ENCODE peak calls at places on chromosomes 11 and 22, in ten cellular contexts. T is endodermal cell, L is NB4, H is body of pancreas, Z is B cell, C is hepatocyte, D is tibial artery, K is IMR-90, J is Calu3, M is ascending aorta. R is an unnamed sample.

GRCh38 chr11:45233121-45233803 is 52.9 kb downstream of the SYT13 start:
- DNase-seq in T (peak; percentile 96), K (peak; percentile 37), L (peak; percentile 65), J (peak; percentile 79), D (peak; percentile 81), C (peak; percentile 75), M (peak; percentile 86), Z (peak; percentile 78), H (peak; percentile 70), R (peak; percentile 79)

GRCh38 chr22:44361391-44362126 is 48.8 kb upstream of the SHISAL1 start:
- DNase-seq in T (peak; percentile 33), D (no peak), Z (no peak), H (no peak), M (no peak), K (no peak), J (peak; percentile 17), C (no peak), L (no peak), R (peak; percentile 38)

GRCh38 chr11:110095554-110095953 is 2.4 kb downstream of the ZC3H12C start:
- DNase-seq in J (no peak), K (no peak), C (no peak), M (no peak), Z (no peak), D (no peak), L (no peak), H (no peak), T (no peak), R (peak; percentile 65)

GRCh38 chr11:1515082-1516060 is 28.8 kb upstream of the MOB2 start:
- DNase-seq in D (peak; percentile 87), C (peak; percentile 85), K (peak; percentile 47), M (peak; percentile 86), J (peak; percentile 87), L (peak; percentile 67), Z (peak; percentile 90), T (peak; percentile 97), H (peak; percentile 79), R (peak; percentile 75)

GRCh38 chr22:44926491-44927415 is 83.1 kb downstream of the PHF21B start:
- DNase-seq in L (no peak), T (no peak), M (no peak), Z (no peak), C (no peak), D (no peak), K (no peak), J (no peak), H (no peak), R (no peak)

GRCh38 chr22:46971141-46971775 is 208.8 kb downstream of the TBC1D22A start:
- DNase-seq in L (no peak), H (peak; percentile 68), C (peak; percentile 66), K (peak; percentile 83), Z (no peak), J (no peak), M (no peak), T (peak; percentile 51), D (no peak), R (no peak)

GRCh38 chr22:42399315-42400271 is 32.6 kb downstream of the NFAM1 start:
- DNase-seq in K (no peak), M (no peak), C (peak; percentile 58), D (no peak), L (peak; percentile 81), J (no peak), T (peak; percentile 86), Z (no peak), H (peak; percentile 36), R (no peak)

GRCh38 chr11:64694821-64695365 is 28.1 kb downstream of the NRXN2 start:
- DNase-seq in L (no peak), M (no peak), J (no peak), Z (peak; percentile 72), T (peak; percentile 75), C (no peak), K (no peak), D (no peak), H (no peak), R (no peak)

GRCh38 chr22:40791241-40791640 is 27.9 kb downstream of the SLC25A17 start:
- DNase-seq in J (no peak), C (no peak), L (no peak), D (no peak), H (no peak), Z (no peak), M (no peak), K (no peak), T (no peak), R (no peak)

GRCh38 chr11:6402561-6402981 is 12.3 kb downstream of the SMPD1 start:
- DNase-seq in C (no peak), L (peak; percentile 86), K (peak; percentile 39), D (no peak), M (no peak), Z (peak; percentile 79), J (no peak), T (no peak), H (no peak), R (no peak)

GRCh38 chr22:50309601-50309991 is 2.1 kb upstream of the PLXNB2 start:
- DNase-seq in D (no peak), M (no peak), Z (no peak), C (no peak), T (no peak), L (peak; percentile 83), K (no peak), H (no peak), J (no peak), R (no peak)

GRCh38 chr11:102306817-102307814 is 10.2 kb upstream of the BIRC3 start:
- DNase-seq in T (no peak), J (no peak), M (no peak), K (no peak), L (peak; percentile 46), H (no peak), D (no peak), Z (peak; percentile 47), C (no peak), R (no peak)

GRCh38 chr11:102309621-102310541 is 7.4 kb upstream of the BIRC3 start:
- DNase-seq in C (no peak), H (no peak), T (peak; percentile 84), K (no peak), D (no peak), J (no peak), L (peak; percentile 19), M (no peak), Z (no peak), R (no peak)

GRCh38 chr11:102305352-102306047 is 11.8 kb upstream of the BIRC3 start:
- DNase-seq in C (no peak), D (no peak), K (no peak), T (no peak), L (no peak), Z (no peak), M (no peak), J (no peak), H (no peak), R (no peak)

GRCh38 chr11:102304686-102305085 is 12.6 kb upstream of the BIRC3 start:
- DNase-seq in M (no peak), C (no peak), Z (no peak), H (no peak), T (no peak), D (no peak), L (no peak), J (no peak), K (no peak), R (no peak)

DNA sequence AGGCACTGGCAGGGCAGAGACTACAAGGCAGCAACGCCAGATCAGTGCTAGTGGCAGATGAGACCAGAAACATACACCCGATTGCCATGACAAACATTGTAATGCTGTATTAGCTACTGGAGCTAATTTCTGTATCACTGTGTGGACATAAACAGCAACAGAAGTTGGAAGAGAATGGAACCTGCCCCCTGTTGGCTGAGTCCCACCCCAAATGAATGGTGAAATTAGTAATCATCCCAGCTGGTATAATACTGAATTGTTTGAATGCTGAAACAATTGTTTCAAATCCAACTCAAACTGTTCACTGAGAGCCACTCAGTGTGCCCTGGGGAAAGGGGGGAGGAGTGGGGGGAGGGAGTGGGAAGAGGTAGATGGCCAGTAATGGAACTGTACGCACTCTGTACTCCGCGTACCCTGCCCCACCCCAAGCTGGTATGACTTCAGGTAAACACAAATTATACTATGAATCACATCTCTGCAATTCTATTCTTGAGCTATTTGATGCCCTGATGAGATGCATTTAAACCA is 11.2 kb upstream of the BIRC3 start:
- DNase-seq in Z (no peak), L (no peak), T (no peak), M (no peak), D (no peak), C (peak; percentile 76), H (peak; percentile 46), K (no peak), J (peak; percentile 80), R (peak; percentile 98)
- TF ChIP-seq CTCF in Z (no peak), L (peak; percentile 7), T (peak; percentile 43), M (no peak), D (no peak), C (no peak), H (no peak), K (no peak), J (peak; percentile 26), R (no peak)

GRCh38 chr11:16397355-16397754 is 41.0 kb upstream of the SOX6 start:
- DNase-seq in M (no peak), L (no peak), D (no peak), T (no peak), Z (no peak), K (no peak), J (no peak), C (no peak), H (no peak), R (no peak)
- TF ChIP-seq CTCF in M (no peak), L (no peak), D (no peak), T (no peak), Z (no peak), K (no peak), J (no peak), C (no peak), H (no peak), R (no peak)

DNA sequence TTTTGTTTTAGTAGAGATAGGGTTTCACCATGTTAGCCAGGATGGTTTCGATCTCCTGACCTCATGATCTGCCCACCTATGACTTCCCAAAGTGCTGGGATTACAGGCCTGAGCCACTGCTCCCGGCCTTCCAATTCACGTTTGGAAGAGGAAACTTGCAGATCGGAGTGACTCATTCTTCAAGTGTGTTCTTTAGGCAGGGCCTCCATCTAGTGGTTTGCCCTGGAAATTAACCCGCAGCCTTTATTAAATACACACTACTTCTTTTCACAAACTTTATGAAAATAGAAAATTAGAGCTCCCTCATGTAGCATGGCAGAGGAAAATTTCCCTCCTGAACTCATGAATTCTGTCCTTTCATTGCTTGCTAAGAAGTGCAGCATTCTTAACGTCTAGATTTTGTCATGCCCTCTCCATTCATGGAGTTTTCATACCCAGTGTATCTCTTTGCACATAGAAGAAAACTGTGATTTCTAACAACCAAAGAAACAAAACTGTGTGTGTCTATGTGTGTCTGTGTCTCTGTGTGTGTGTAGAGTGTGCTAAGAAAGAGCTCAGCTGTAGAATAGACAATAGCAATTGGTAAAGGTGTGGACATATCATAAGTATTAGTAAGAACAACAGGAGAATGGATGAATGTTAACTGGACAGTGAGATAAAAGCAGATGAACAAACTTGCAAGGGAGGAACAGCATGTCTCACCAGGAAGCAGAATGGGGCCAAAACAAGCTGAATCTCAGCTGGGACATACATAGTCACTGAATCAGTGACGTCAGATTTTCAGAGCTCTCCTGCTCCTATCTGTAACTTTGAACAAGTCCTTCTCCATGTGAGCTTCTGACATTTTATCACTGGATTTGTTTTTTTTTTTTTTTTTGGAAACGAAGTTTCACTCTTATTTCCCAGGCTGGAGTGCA is 118.4 kb downstream of the BBOX1 start:
- DNase-seq in J (peak; percentile 53), T (peak; percentile 76), D (peak; percentile 67), M (peak; percentile 79), Z (no peak), K (peak; percentile 81), H (peak; percentile 73), L (peak; percentile 66), C (peak; percentile 85), R (peak; percentile 80)
- TF ChIP-seq CTCF in J (peak; percentile 71), T (peak; percentile 90), D (peak; percentile 93), M (peak; percentile 76), Z (no peak), K (peak; percentile 94), H (peak; percentile 93), L (peak; percentile 50), C (peak; percentile 87), R (peak; percentile 89)

GRCh38 chr11:16001899-16002426 is 354.4 kb downstream of the SOX6 start:
- DNase-seq in K (peak; percentile 95), C (peak; percentile 67), T (no peak), L (peak; percentile 87), D (no peak), M (no peak), H (peak; percentile 35), J (peak; percentile 75), Z (no peak), R (peak; percentile 57)
- TF ChIP-seq CTCF in K (no peak), C (no peak), T (no peak), L (no peak), D (no peak), M (no peak), H (no peak), J (no peak), Z (no peak), R (no peak)